ENCODE peak calls at places on chromosomes 4 and X, in eight cellular contexts. Z is cardiac fibroblast, E is activated B cell treated with CpG ODN at 0.5 μM for 24 hours, F is posterior vena cava, L is M059J, G is right atrium auricular region, K is occipital lobe, W is NCI-H460. V is an unnamed sample.

GRCh38 chr4:113711883-113712662 is 49.5 kb downstream of the CAMK2D start:
- DNase-seq in K (no peak), E (no peak), Z (no peak), G (no peak), W (no peak), F (no peak), L (no peak), V (no peak)

GRCh38 chr4:140150886-140151699 is 2.9 kb downstream of the MAML3 start:
- DNase-seq in Z (peak), F (peak), K (peak), G (peak), L (peak), W (peak), E (peak), V (peak)

GRCh38 chr4:83118869-83119268 is 4.3 kb upstream of the PLAC8 start:
- DNase-seq in E (no peak), K (no peak), F (no peak), W (no peak), L (no peak), Z (no peak), G (no peak), V (no peak)

GRCh38 chrX:22220941-22221340 is 51.8 kb upstream of the CBLL2 start:
- DNase-seq in L (peak), K (no peak), Z (peak), F (no peak), E (no peak), G (no peak), W (no peak), V (no peak)

GRCh38 chr4:159012381-159012780 is 90.5 kb upstream of the RAPGEF2 start:
- DNase-seq in K (no peak), W (no peak), Z (peak), G (no peak), L (peak), F (no peak), E (no peak), V (no peak)

GRCh38 chrX:75746891-75747639 is 38.0 kb downstream of the MAGEE2 start:
- DNase-seq in W (no peak), G (no peak), K (peak), L (peak), F (no peak), Z (peak), E (peak), V (no peak)

GRCh38 chrX:39813631-39814246 is 284.0 kb downstream of the BCOR start:
- DNase-seq in G (peak), F (peak), E (no peak), L (peak), Z (peak), W (no peak), K (peak), V (no peak)

GRCh38 chr4:112766422-112766821 is 129.5 kb downstream of the LARP7 start:
- DNase-seq in K (no peak), G (no peak), E (no peak), Z (peak), F (no peak), W (no peak), L (peak), V (no peak)

GRCh38 chr4:113452868-113453620 is 308.5 kb downstream of the CAMK2D start:
- DNase-seq in K (no peak), W (no peak), E (no peak), L (peak), Z (peak), F (no peak), G (no peak), V (no peak)

GRCh38 chrX:4963432-4963831 is 1250.0 kb upstream of the PRKX start:
- DNase-seq in L (no peak), W (no peak), K (no peak), F (no peak), G (no peak), Z (no peak), E (no peak), V (no peak)

GRCh38 chr4:4216668-4217067 is 10.1 kb downstream of the OTOP1 start:
- DNase-seq in K (no peak), L (peak), Z (peak), G (no peak), E (no peak), W (no peak), F (no peak), V (no peak)

GRCh38 chr4:183746305-183747229 is 87.5 kb downstream of the TRAPPC11 start:
- DNase-seq in G (no peak), W (no peak), E (no peak), K (no peak), L (no peak), Z (no peak), F (no peak), V (no peak)

GRCh38 chr4:181760560-181760959 is 482.6 kb upstream of the TENM3 start:
- DNase-seq in Z (no peak), W (no peak), E (no peak), F (no peak), G (no peak), L (no peak), K (no peak), V (no peak)

V was measured in cardiac septum.